ENCODE peak calls at places on chromosomes 1 and 21, in six cellular contexts. E is astrocyte of the cerebellum, B is upper lobe of right lung, L is pancreas, M is lower leg skin, I is fibroblast of mammary gland. H is an unnamed sample.

GRCh38 chr1:54582566-54583306 is 34.7 kb downstream of the ACOT11 start:
- DNase-seq in M (no peak), B (no peak), L (peak), E (no peak), I (no peak), H (no peak)

GRCh38 chr1:119674835-119675289 is 26.8 kb upstream of the ZNF697 start:
- DNase-seq in M (no peak), I (peak), E (peak), L (peak), B (no peak), H (peak)

GRCh38 chr1:39396671-39397070 is 94.8 kb upstream of the BMP8A start:
- DNase-seq in B (no peak), L (no peak), E (no peak), M (no peak), I (no peak), H (no peak)

GRCh38 chr21:34284613-34285160 is 79.1 kb upstream of the KCNE2 start:
- DNase-seq in B (no peak), M (no peak), E (no peak), I (no peak), L (no peak), H (no peak)

GRCh38 chr1:16184557-16185303 is 27.7 kb downstream of the ARHGEF19 start:
- DNase-seq in E (no peak), B (peak), L (no peak), M (peak), I (no peak), H (no peak)

GRCh38 chr1:229896306-229896705 is 170.7 kb upstream of the GALNT2 start:
- DNase-seq in L (no peak), I (no peak), M (no peak), E (no peak), B (no peak), H (no peak)

GRCh38 chr1:211133393-211133840 is 531 bp downstream of the KCNH1 start:
- DNase-seq in B (no peak), L (no peak), M (no peak), I (no peak), E (no peak), H (no peak)

GRCh38 chr1:232669981-232670763 is 40.2 kb upstream of the SIPA1L2 start:
- DNase-seq in E (no peak), B (no peak), M (no peak), I (no peak), L (no peak), H (no peak)

GRCh38 chr1:185158806-185159205 is 1.8 kb downstream of the SWT1 start:
- DNase-seq in I (peak), L (no peak), B (no peak), M (no peak), E (no peak), H (no peak)

GRCh38 chr1:112057736-112058135 is 68.3 kb upstream of the KCND3 start:
- DNase-seq in E (no peak), L (no peak), I (no peak), M (no peak), B (no peak), H (no peak)

GRCh38 chr21:31630062-31630711 is 29.3 kb upstream of the SOD1 start:
- DNase-seq in M (peak), E (peak), B (no peak), L (peak), I (peak), H (peak)

GRCh38 chr1:64112281-64112680 is 91.1 kb upstream of the UBE2U start:
- DNase-seq in M (no peak), I (peak), L (no peak), E (no peak), B (no peak), H (peak)

GRCh38 chr1:46467183-46467504 is 22.5 kb upstream of the DMBX1 start:
- DNase-seq in I (no peak), M (no peak), L (no peak), E (no peak), B (no peak), H (no peak)

GRCh38 chr1:161733526-161733925 is 12.2 kb downstream of the FCRLB start:
- DNase-seq in M (no peak), L (no peak), I (peak), E (peak), B (no peak), H (peak)

GRCh38 chr21:36310016-36310415 is 10.0 kb upstream of the MORC3 start:
- DNase-seq in M (no peak), E (no peak), B (no peak), L (no peak), I (no peak), H (no peak)

GRCh38 chr1:183898001-183898396 is 93.1 kb downstream of the RGL1 start:
- DNase-seq in E (no peak), B (no peak), M (no peak), I (no peak), L (no peak), H (no peak)

GRCh38 chr1:63794927-63795326 is 21.1 kb downstream of the ROR1 start:
- DNase-seq in L (no peak), B (peak), I (no peak), E (peak), M (no peak), H (no peak)

GRCh38 chr1:102434421-102434820 is 437.7 kb upstream of the OLFM3 start:
- DNase-seq in B (no peak), I (peak), L (no peak), M (no peak), E (no peak), H (peak)

GRCh38 chr1:150162582-150162861 is 12.8 kb downstream of the PLEKHO1 start:
- DNase-seq in L (no peak), E (no peak), B (no peak), I (no peak), M (no peak), H (no peak)

GRCh38 chr1:224343679-224344078 is 13.0 kb upstream of the CNIH4 start:
- DNase-seq in B (no peak), L (no peak), M (no peak), I (no peak), E (no peak), H (no peak)

GRCh38 chr1:79376106-79376505 is 369.6 kb upstream of the ADGRL4 start:
- DNase-seq in I (peak), M (no peak), E (no peak), B (no peak), L (no peak), H (no peak)

GRCh38 chr1:215523128-215523861 is 43.8 kb upstream of the KCTD3 start:
- DNase-seq in L (no peak), I (peak), B (no peak), E (no peak), M (no peak), H (no peak)

GRCh38 chr1:227903614-227904501 is 43.9 kb downstream of the WNT9A start:
- DNase-seq in L (peak), I (no peak), B (no peak), E (no peak), M (no peak), H (no peak)

GRCh38 chr21:39159342-39160063 is 23.7 kb downstream of the PSMG1 start:
- DNase-seq in E (no peak), M (no peak), I (no peak), L (no peak), B (no peak), H (no peak)

GRCh38 chr1:47582891-47583608 is 145.2 kb downstream of the FOXD2 start:
- DNase-seq in B (no peak), M (no peak), L (peak), I (no peak), E (no peak), H (no peak)

GRCh38 chr1:166032901-166033371 is 133.9 kb downstream of the FAM78B start:
- DNase-seq in I (no peak), L (peak), E (peak), M (no peak), B (no peak), H (no peak)

GRCh38 chr1:27009601-27010197 is 3.0 kb downstream of the TENT5B start:
- DNase-seq in B (no peak), M (peak), E (no peak), L (peak), I (no peak), H (no peak)

GRCh38 chr1:246304468-246305259 is 202.4 kb downstream of the SMYD3 start:
- DNase-seq in L (no peak), E (no peak), I (no peak), M (no peak), B (no peak), H (no peak)

GRCh38 chr1:159854693-159855192 is 7.7 kb downstream of the VSIG8 start:
- DNase-seq in B (peak), I (peak), M (peak), L (peak), E (no peak), H (peak)

DNA sequence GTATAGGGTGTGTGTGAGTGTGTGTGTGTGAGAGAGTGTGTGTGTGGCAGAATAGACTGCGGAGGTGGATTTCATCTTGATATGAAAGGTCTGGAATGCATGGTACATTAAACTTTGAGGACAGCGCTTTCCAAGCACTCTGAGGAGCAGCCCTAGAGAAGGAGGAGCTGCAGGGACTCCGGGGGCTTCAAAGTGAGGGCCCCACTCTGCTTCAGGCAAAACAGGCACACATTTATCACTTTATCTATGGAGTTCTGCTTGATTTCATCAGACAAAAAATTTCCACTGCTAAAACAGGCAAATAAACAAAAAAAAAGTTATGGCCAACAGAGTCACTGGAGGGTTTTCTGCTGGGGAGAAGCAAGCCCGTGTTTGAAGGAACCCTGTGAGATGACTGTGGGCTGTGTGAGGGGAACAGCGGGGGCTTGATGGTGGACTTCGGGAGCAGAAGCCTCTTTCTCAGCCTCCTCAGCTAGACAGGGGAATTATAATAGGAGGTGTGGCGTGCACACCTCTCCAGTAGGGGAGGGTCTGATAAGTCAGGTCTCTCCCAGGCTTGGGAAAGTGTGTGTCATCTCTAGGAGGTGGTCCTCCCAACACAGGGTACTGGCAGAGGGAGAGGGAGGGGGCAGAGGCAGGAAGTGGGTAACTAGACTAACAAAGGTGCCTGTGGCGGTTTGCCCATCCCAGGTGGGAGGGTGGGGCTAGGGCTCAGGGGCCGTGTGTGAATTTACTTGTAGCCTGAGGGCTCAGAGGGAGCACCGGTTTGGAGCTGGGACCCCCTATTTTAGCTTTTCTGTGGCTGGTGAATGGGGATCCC is 18.3 kb upstream of the HDAC1 start:
- DNase-seq in B (no peak), M (no peak), I (no peak), L (no peak), E (no peak), H (no peak)
- TF ChIP-seq CTCF in B (no peak), M (no peak), I (no peak), L (no peak), E (no peak), H (no peak)

DNA sequence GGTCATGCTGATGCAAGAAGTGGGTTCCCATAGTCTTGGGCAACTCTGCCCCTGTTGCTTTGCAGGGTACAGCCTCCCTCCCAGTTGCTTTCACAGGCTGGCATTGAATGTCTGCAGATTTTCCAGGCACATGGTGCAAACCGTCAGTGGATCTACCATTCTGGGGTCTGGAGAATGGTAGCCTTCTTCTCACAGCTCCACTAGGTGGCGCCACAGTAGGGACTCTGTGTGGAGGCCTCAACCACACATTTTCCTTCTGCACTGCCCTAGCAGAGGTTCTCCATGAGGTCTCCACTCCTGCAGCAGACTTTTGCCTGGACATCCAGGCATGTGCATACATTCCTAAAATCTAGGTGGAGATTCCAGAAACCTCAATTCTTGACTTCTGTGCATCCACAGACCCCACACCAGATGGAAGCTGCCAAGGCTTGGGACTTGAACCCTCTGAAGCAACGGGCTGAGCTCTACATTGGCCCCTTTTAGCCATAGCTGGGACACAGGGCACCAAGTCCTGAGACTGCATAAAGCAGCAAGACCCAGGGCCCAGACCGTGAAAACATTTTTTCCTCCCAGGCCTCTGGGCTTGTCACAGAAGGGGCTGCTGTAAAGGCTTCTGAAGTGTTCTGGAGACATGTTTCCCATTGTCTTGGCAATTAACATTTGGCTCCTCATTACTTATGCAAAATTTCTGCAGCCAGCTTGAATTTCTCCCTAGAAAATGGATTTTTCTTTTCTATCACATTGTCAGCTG is 466.2 kb upstream of the PBX1 start:
- DNase-seq in E (no peak), I (peak), B (no peak), L (no peak), M (no peak), H (no peak)
- TF ChIP-seq CTCF in E (no peak), I (peak), B (peak), L (no peak), M (no peak), H (peak)

GRCh38 chr1:50917796-50918137 is 42.3 kb downstream of the FAF1 start:
- DNase-seq in I (no peak), E (no peak), B (no peak), L (no peak), M (no peak), H (no peak)
- TF ChIP-seq CTCF in I (no peak), E (no peak), B (no peak), L (no peak), M (no peak), H (no peak)

DNA sequence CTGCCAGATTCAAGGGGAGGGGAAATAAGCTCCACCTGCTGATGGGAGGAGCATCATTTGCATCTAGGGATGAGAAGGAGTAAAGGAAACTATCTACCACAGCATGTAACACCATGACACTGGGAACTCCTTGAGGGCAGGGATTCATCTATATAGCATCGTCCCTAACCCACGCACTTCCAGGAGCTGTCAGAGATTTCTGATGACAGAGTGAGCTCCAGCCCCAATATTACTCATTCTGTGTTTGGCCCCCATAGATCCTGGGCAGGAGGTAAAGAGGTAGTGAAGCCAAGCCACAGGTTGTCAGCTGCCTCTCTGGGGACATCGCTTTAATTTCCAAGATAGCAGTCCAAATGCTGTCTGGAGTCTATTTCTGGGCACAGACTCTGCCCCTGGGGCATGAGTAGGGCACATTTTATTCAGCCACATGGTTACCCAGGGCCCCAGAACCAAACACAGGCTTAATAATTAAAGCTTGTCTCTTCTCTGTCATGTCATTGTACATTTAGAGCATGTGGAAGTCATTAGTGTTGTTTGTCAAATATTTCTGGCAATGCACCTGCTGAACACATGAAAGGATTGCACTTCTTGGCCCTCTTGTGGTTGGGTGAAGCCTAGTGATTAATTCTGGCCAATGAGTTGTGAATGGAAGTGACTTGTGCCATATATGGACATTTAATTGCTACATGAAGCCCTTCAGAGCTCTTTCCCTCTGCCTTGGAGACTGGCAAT is 105.9 kb upstream of the POU3F1 start:
- DNase-seq in M (no peak), B (no peak), I (peak), L (peak), E (no peak), H (no peak)
- TF ChIP-seq CTCF in M (no peak), B (peak), I (no peak), L (no peak), E (no peak), H (peak)

DNA sequence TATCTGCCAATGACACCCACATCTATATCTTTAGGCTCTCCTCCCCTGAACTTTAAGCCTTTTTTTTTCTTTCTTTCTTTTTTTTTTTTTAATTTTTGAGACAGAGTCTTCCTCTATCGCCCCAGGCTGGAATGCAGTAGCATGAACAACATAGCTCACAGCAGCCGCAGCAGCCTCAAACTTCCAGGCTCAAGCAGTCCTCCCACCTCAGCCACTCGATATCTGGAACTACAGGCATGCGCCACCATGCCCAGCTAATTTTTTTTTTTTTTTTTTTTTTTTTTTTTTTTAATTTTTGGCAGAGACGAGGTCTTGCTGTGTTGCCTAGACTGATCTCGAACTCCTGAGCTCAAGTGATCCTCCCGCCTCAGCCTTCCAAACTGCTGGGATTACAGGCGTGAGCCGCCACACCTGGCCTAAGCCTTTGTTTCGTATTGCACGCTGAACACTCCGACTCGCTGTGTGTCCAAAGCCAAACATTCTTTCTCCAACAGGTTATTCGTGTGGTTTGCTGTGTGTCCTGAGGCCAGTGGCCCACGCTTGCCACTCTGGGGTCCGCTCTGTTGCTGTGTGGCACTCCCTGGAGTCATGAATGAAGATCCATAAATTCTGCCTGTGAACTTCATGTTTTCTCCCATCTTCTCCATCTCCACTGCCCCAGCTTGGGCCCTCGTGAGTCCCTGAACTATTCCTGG is 119.4 kb downstream of the CAMTA1 start:
- DNase-seq in M (no peak), I (no peak), B (no peak), L (no peak), E (no peak), H (no peak)
- TF ChIP-seq CTCF in M (no peak), I (no peak), B (no peak), L (no peak), E (no peak), H (no peak)

H was measured in HFFc6.